ENCODE peak calls at places on chromosome 17, in seven cellular contexts. V, Z, S, Y, F, X and B are unnamed samples.

GRCh38 chr17:6914711-6915110 is 81.1 kb upstream of the ALOX12 start:
- DNase-seq in V (no peak), Z (no peak), S (no peak), Y (no peak), F (no peak), X (no peak), B (no peak)

GRCh38 chr17:2230877-2231276 is 72.7 kb downstream of the SMG6 start:
- DNase-seq in V (no peak), Z (no peak), S (no peak), Y (no peak), F (no peak), X (no peak), B (no peak)

GRCh38 chr17:34895388-34895787 is 65.9 kb downstream of the CCT6B start:
- DNase-seq in V (no peak), Z (no peak), S (no peak), Y (no peak), F (peak), X (no peak), B (no peak)

GRCh38 chr17:49603238-49603637 is 27.6 kb downstream of the NXPH3 start:
- DNase-seq in V (no peak), Z (no peak), S (no peak), Y (no peak), F (no peak), X (no peak), B (no peak)

GRCh38 chr17:20172378-20172775 is 163.2 kb downstream of the SPECC1 start:
- DNase-seq in V (no peak), Z (no peak), S (no peak), Y (no peak), F (peak), X (no peak), B (no peak)

GRCh38 chr17:29571883-29572681 is 3.6 kb downstream of the TP53I13 start:
- DNase-seq in V (no peak), Z (no peak), S (peak), Y (peak), F (no peak), X (peak), B (peak)

GRCh38 chr17:63113167-63113566 is 147.1 kb downstream of the TANC2 start:
- DNase-seq in V (no peak), Z (no peak), S (no peak), Y (no peak), F (peak), X (no peak), B (no peak)

GRCh38 chr17:38464723-38465419 is 36.6 kb downstream of the ARHGAP23 start:
- DNase-seq in V (no peak), Z (peak), S (peak), Y (peak), F (peak), X (peak), B (peak)

GRCh38 chr17:75642221-75643032 is 9.2 kb downstream of the SMIM5 start:
- DNase-seq in V (no peak), Z (no peak), S (no peak), Y (peak), F (no peak), X (no peak), B (no peak)

GRCh38 chr17:55612691-55613141 is 101.5 kb upstream of the SMIM36 start:
- DNase-seq in V (no peak), Z (no peak), S (peak), Y (no peak), F (no peak), X (peak), B (no peak)

GRCh38 chr17:49404371-49404770 is 10.3 kb downstream of the PHB1 start:
- DNase-seq in V (peak), Z (no peak), S (no peak), Y (peak), F (no peak), X (no peak), B (no peak)

GRCh38 chr17:13302983-13303382 is 285.2 kb upstream of the ELAC2 start:
- DNase-seq in V (no peak), Z (no peak), S (no peak), Y (no peak), F (no peak), X (no peak), B (no peak)

GRCh38 chr17:45905812-45906211 is 11.5 kb downstream of the MAPT start:
- DNase-seq in V (no peak), Z (no peak), S (no peak), Y (no peak), F (no peak), X (no peak), B (peak)

GRCh38 chr17:48044851-48045250 is 3.3 kb upstream of the NFE2L1 start:
- DNase-seq in V (no peak), Z (no peak), S (no peak), Y (no peak), F (no peak), X (no peak), B (no peak)

GRCh38 chr17:48046296-48046695 is 1.9 kb upstream of the NFE2L1 start:
- DNase-seq in V (no peak), Z (no peak), S (no peak), Y (no peak), F (no peak), X (no peak), B (no peak)

GRCh38 chr17:48047113-48047740 is 932 bp upstream of the NFE2L1 start:
- DNase-seq in V (peak), Z (no peak), S (no peak), Y (no peak), F (peak), X (no peak), B (no peak)

GRCh38 chr17:48043171-48043570 is 5.0 kb upstream of the NFE2L1 start:
- DNase-seq in V (no peak), Z (no peak), S (no peak), Y (no peak), F (no peak), X (no peak), B (no peak)

GRCh38 chr17:48045270-48046001 is 2.7 kb upstream of the NFE2L1 start:
- DNase-seq in V (no peak), Z (no peak), S (no peak), Y (peak), F (no peak), X (no peak), B (peak)
- H3K4me3 ChIP-seq in V (no peak), Z (peak), S (no peak), Y (no peak), F (peak), X (no peak), B (peak)

GRCh38 chr17:16100737-16101400 is 101.2 kb downstream of the TTC19 start:
- DNase-seq in V (no peak), Z (no peak), S (no peak), Y (no peak), F (no peak), X (no peak), B (no peak)
- H3K4me3 ChIP-seq in V (no peak), Z (no peak), S (no peak), Y (no peak), F (no peak), X (no peak), B (no peak)

GRCh38 chr17:68759002-68759342 is 157.8 kb upstream of the FAM20A start:
- DNase-seq in V (no peak), Z (no peak), S (no peak), Y (no peak), F (no peak), X (no peak), B (no peak)
- H3K4me3 ChIP-seq in V (no peak), Z (peak), S (no peak), Y (no peak), F (no peak), X (no peak), B (no peak)

DNA sequence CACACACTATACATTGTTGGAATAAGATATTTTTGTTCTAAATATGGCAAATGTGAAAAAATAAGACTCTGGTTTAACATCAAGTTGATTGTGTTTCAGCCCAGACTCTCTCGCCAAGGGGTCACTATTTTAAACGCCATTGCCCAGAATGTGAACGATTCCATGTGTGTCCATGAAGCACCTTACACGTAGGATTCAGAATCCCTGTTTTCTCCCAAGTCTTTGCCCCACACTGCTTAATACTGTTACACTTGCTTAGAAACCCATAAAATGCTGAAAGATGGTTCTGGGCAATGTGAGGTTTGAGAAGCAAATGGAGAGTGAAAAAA is 7.7 kb downstream of the HS3ST3B1 start:
- DNase-seq in V (no peak), Z (no peak), S (no peak), Y (no peak), F (no peak), X (no peak), B (no peak)
- H3K4me3 ChIP-seq in V (no peak), Z (peak), S (peak), Y (no peak), F (peak), X (no peak), B (peak)